ENCODE peak calls at places on chromosomes 16 and 17, in seven cellular contexts. P, E, X, Y, Q, D and L are unnamed samples.

GRCh38 chr17:18219016-18219415 is 6.4 kb upstream of the LLGL1 start:
- DNase-seq in P (no peak), E (no peak), X (no peak), Y (no peak), Q (peak), D (no peak), L (no peak)

GRCh38 chr16:11204513-11205047 is 51.4 kb downstream of the SOCS1 start:
- DNase-seq in P (no peak), E (no peak), X (no peak), Y (no peak), Q (no peak), D (no peak), L (no peak)

GRCh38 chr17:62178579-62178978 is 113.5 kb upstream of the MED13 start:
- DNase-seq in P (no peak), E (no peak), X (no peak), Y (no peak), Q (no peak), D (no peak), L (no peak)

GRCh38 chr17:40319651-40320550 is 10.9 kb downstream of the RARA start:
- DNase-seq in P (no peak), E (no peak), X (no peak), Y (no peak), Q (no peak), D (no peak), L (no peak)

GRCh38 chr17:76725580-76726230 is 701 bp downstream of the JMJD6 start:
- DNase-seq in P (peak), E (no peak), X (peak), Y (peak), Q (no peak), D (no peak), L (peak)

GRCh38 chr17:52027620-52028019 is 130.9 kb downstream of the CA10 start:
- DNase-seq in P (no peak), E (no peak), X (no peak), Y (no peak), Q (no peak), D (no peak), L (no peak)

GRCh38 chr16:28136751-28137434 is 73.4 kb upstream of the GSG1L start:
- DNase-seq in P (no peak), E (no peak), X (no peak), Y (no peak), Q (no peak), D (no peak), L (no peak)

GRCh38 chr17:42025191-42025579 is 5.3 kb downstream of the NKIRAS2 start:
- DNase-seq in P (no peak), E (no peak), X (no peak), Y (no peak), Q (no peak), D (no peak), L (no peak)

GRCh38 chr16:12067714-12068401 is 91.3 kb downstream of the SNX29 start:
- DNase-seq in P (peak), E (peak), X (peak), Y (peak), Q (peak), D (peak), L (peak)

GRCh38 chr16:30934827-30935557 is 11.6 kb downstream of the FBXL19 start:
- DNase-seq in P (no peak), E (no peak), X (no peak), Y (no peak), Q (peak), D (no peak), L (no peak)

GRCh38 chr16:8963825-8964441 is at the start of gene USP7:
- DNase-seq in P (peak), E (peak), X (peak), Y (peak), Q (peak), D (peak), L (peak)

GRCh38 chr17:22203208-22203715 is 510.9 kb downstream of the KCNJ18 start:
- DNase-seq in P (no peak), E (no peak), X (no peak), Y (no peak), Q (no peak), D (no peak), L (no peak)

GRCh38 chr16:10033561-10033960 is 148.7 kb downstream of the GRIN2A start:
- DNase-seq in P (no peak), E (no peak), X (no peak), Y (no peak), Q (no peak), D (no peak), L (no peak)

GRCh38 chr17:74773871-74774286 is 2.3 kb downstream of the NAT9 start:
- DNase-seq in P (no peak), E (no peak), X (no peak), Y (no peak), Q (no peak), D (no peak), L (no peak)